ENCODE peak calls at places on chromosomes 12 and 14, in seven cellular contexts. M, N, K, V, S, D and U are unnamed samples.

GRCh38 chr14:21382886-21383847 is 652 bp downstream of the SUPT16H start:
- DNase-seq in S (peak; percentile 7), M (peak; percentile 14), N (peak; percentile 51), D (peak; percentile 28), V (peak; percentile 46), K (peak; percentile 48), U (peak; percentile 56)

GRCh38 chr12:124915249-124916236 is 1.1 kb upstream of the UBC start:
- DNase-seq in D (no peak), S (no peak), M (no peak), N (no peak), K (peak; percentile 59), V (peak; percentile 35), U (no peak)

GRCh38 chr14:85531594-85532391 is 1.8 kb downstream of the FLRT2 start:
- DNase-seq in D (peak; percentile 10), S (no peak), M (peak; percentile 64), N (no peak), K (peak; percentile 88), V (peak; percentile 85), U (no peak)

GRCh38 chr12:32148372-32148771 is 41.7 kb downstream of the BICD1 start:
- DNase-seq in S (no peak), V (peak; percentile 32), K (no peak), N (no peak), D (no peak), M (no peak), U (no peak)

GRCh38 chr12:21697829-21698630 is 40.4 kb upstream of the LDHB start:
- DNase-seq in V (peak; percentile 62), S (no peak), M (no peak), D (no peak), N (peak; percentile 47), K (peak; percentile 46), U (peak; percentile 5)

GRCh38 chr12:90235642-90236041 is 527.0 kb upstream of the ATP2B1 start:
- DNase-seq in M (no peak), N (no peak), V (peak; percentile 64), K (no peak), S (no peak), D (no peak), U (no peak)

GRCh38 chr12:3684449-3685051 is 68.4 kb downstream of the CRACR2A start:
- DNase-seq in D (no peak), N (no peak), K (peak; percentile 47), V (no peak), S (no peak), M (no peak), U (no peak)

GRCh38 chr14:71362920-71363584 is 455.8 kb downstream of the PCNX1 start:
- DNase-seq in M (no peak), D (peak; percentile 11), S (no peak), N (no peak), K (peak; percentile 69), V (peak; percentile 78), U (no peak)

GRCh38 chr12:20150835-20151234 is 217.5 kb upstream of the PDE3A start:
- DNase-seq in N (no peak), V (no peak), S (no peak), K (no peak), M (no peak), D (no peak), U (peak; percentile 27)

GRCh38 chr14:104687601-104688504 is 1.6 kb upstream of the INF2 start:
- DNase-seq in V (peak; percentile 19), M (no peak), S (no peak), D (no peak), N (peak; percentile 95), K (peak; percentile 70), U (peak; percentile 58)

GRCh38 chr12:6461401-6462233 is 8.9 kb downstream of the VAMP1 start:
- DNase-seq in D (peak; percentile 82), N (no peak), K (no peak), V (no peak), M (peak; percentile 33), S (peak; percentile 74), U (no peak)

GRCh38 chr14:100203962-100204834 is 34.7 kb upstream of the YY1 start:
- DNase-seq in V (no peak), S (no peak), D (no peak), M (no peak), K (peak; percentile 90), N (peak; percentile 76), U (no peak)

GRCh38 chr12:57086951-57087688 is 1.8 kb upstream of the NAB2 start:
- DNase-seq in K (peak; percentile 90), S (peak; percentile 92), V (peak; percentile 92), D (peak; percentile 80), N (peak; percentile 73), M (peak; percentile 61), U (no peak)

GRCh38 chr14:105839425-105840265 is 313.3 kb downstream of the TMEM121 start:
- DNase-seq in N (no peak), D (no peak), V (no peak), K (no peak), S (no peak), M (no peak), U (no peak)

GRCh38 chr12:108859923-108860291 is 2.5 kb upstream of the SSH1 start:
- DNase-seq in M (no peak), S (no peak), D (no peak), N (no peak), V (no peak), K (no peak), U (no peak)

GRCh38 chr12:530308-530707 is 70.6 kb downstream of the B4GALNT3 start:
- DNase-seq in M (no peak), V (peak; percentile 41), D (no peak), N (no peak), K (peak; percentile 48), S (no peak), U (no peak)

GRCh38 chr14:104297313-104297704 is 158.9 kb downstream of the KIF26A start:
- DNase-seq in S (no peak), M (no peak), D (no peak), N (no peak), K (no peak), V (no peak), U (no peak)

GRCh38 chr14:95502381-95502950 is 14.0 kb downstream of the SYNE3 start:
- DNase-seq in M (no peak), K (no peak), S (no peak), D (no peak), V (no peak), N (no peak), U (no peak)

GRCh38 chr12:131421506-131422184 is 289.2 kb upstream of the SFSWAP start:
- DNase-seq in D (no peak), V (no peak), M (no peak), N (no peak), S (no peak), K (no peak), U (no peak)

GRCh38 chr14:76175942-76176341 is 24.2 kb downstream of the GPATCH2L start:
- DNase-seq in V (no peak), K (no peak), D (no peak), N (no peak), S (no peak), M (no peak), U (no peak)

GRCh38 chr12:113099764-113100163 is 35.8 kb downstream of the RASAL1 start:
- DNase-seq in M (no peak), S (no peak), V (no peak), D (no peak), K (no peak), N (no peak), U (no peak)

GRCh38 chr12:102021540-102022246 is 40.1 kb downstream of the WASHC3 start:
- DNase-seq in K (peak; percentile 63), S (no peak), V (no peak), N (no peak), M (no peak), D (no peak), U (no peak)

GRCh38 chr14:53841109-53842099 is 115.2 kb downstream of the BMP4 start:
- DNase-seq in K (no peak), D (no peak), N (no peak), V (no peak), S (no peak), M (no peak), U (no peak)

GRCh38 chr12:128906485-128907137 is 53.3 kb downstream of the GLT1D1 start:
- DNase-seq in M (no peak), D (no peak), V (no peak), K (no peak), S (no peak), N (no peak), U (no peak)

GRCh38 chr12:13165578-13166120 is 30.9 kb upstream of the EMP1 start:
- DNase-seq in V (peak; percentile 83), M (no peak), K (peak; percentile 58), D (peak; percentile 9), N (no peak), S (peak; percentile 25), U (peak; percentile 2)

GRCh38 chr12:128787827-128788226 is 35.9 kb downstream of the SLC15A4 start:
- DNase-seq in D (no peak), N (no peak), V (no peak), M (no peak), K (no peak), S (no peak), U (no peak)

GRCh38 chr14:64705406-64706118 is 1.3 kb downstream of the PLEKHG3 start:
- DNase-seq in K (peak; percentile 63), N (no peak), S (no peak), M (no peak), D (peak; percentile 32), V (no peak), U (no peak)

GRCh38 chr12:57549909-57550627 is at the start of gene KIF5A:
- DNase-seq in M (peak; percentile 59), V (no peak), K (no peak), S (peak; percentile 38), N (peak; percentile 30), D (peak; percentile 72), U (peak; percentile 49)

GRCh38 chr12:57087689-57088441 is 1.0 kb upstream of the NAB2 start:
- DNase-seq in K (peak; percentile 97), N (peak; percentile 81), D (peak; percentile 89), V (peak; percentile 98), S (peak; percentile 70), M (no peak), U (peak; percentile 19)

GRCh38 chr12:64600164-64600561 is 10.1 kb upstream of the RASSF3 start:
- DNase-seq in D (no peak), V (no peak), M (no peak), N (no peak), K (no peak), S (no peak), U (peak; percentile 74)

GRCh38 chr14:26773906-26774593 is 176.2 kb upstream of the NOVA1 start:
- DNase-seq in M (no peak), V (no peak), K (no peak), S (no peak), D (no peak), N (no peak), U (no peak)

GRCh38 chr12:103013741-103014140 is 56.3 kb downstream of the ASCL1 start:
- DNase-seq in K (no peak), V (no peak), D (no peak), S (no peak), N (no peak), M (peak; percentile 25), U (no peak)

GRCh38 chr14:36835145-36835544 is 173.5 kb downstream of the PAX9 start:
- DNase-seq in K (no peak), S (no peak), D (no peak), V (no peak), N (no peak), M (no peak), U (no peak)

GRCh38 chr14:37597538-37598084 is 2.2 kb downstream of the TTC6 start:
- DNase-seq in S (no peak), N (no peak), D (peak; percentile 23), M (no peak), V (peak; percentile 30), K (no peak), U (peak; percentile 78)

GRCh38 chr12:31524791-31525495 is 66.0 kb downstream of the DENND5B start:
- DNase-seq in D (no peak), V (peak; percentile 87), S (no peak), N (no peak), K (peak; percentile 73), M (no peak), U (no peak)